ENCODE peak calls at places on chromosomes 16 and 17, in seven cellular contexts. P is psoas muscle, L is AG09309, V is B cell, G is uterus, W is left lung, F is neural crest cell. T is an unnamed sample.

GRCh38 chr16:56615353-56615752 is 7.0 kb downstream of the MT2A start:
- DNase-seq in P (no peak), V (no peak), G (no peak), F (no peak), L (no peak), W (no peak), T (no peak)

GRCh38 chr17:16961792-16962191 is 10.1 kb downstream of the TNFRSF13B start:
- DNase-seq in V (no peak), G (no peak), L (no peak), F (no peak), W (no peak), P (no peak), T (no peak)

GRCh38 chr17:39751016-39751543 is 13.3 kb downstream of the GRB7 start:
- DNase-seq in P (no peak), W (no peak), V (no peak), F (no peak), L (no peak), G (no peak), T (no peak)

GRCh38 chr16:88297178-88297720 is 85.5 kb upstream of the ZNF469 start:
- DNase-seq in F (no peak), P (no peak), L (no peak), V (no peak), G (no peak), W (no peak), T (no peak)

GRCh38 chr17:65742433-65743312 is 181.2 kb upstream of the AXIN2 start:
- DNase-seq in V (no peak), G (no peak), L (peak), W (no peak), F (no peak), P (no peak), T (no peak)

GRCh38 chr17:40309031-40309937 is at the start of gene RARA:
- DNase-seq in L (no peak), W (peak), V (peak), P (peak), F (peak), G (peak), T (no peak)

GRCh38 chr17:68184141-68184571 is 63.7 kb upstream of the AMZ2 start:
- DNase-seq in L (no peak), V (no peak), G (no peak), W (no peak), F (no peak), P (no peak), T (no peak)

GRCh38 chr16:85566502-85567100 is 46.5 kb upstream of the GSE1 start:
- DNase-seq in V (no peak), G (no peak), P (no peak), L (no peak), W (no peak), F (peak), T (no peak)

GRCh38 chr16:90044111-90044551 is 24.9 kb upstream of the DBNDD1 start:
- DNase-seq in P (no peak), F (no peak), V (no peak), L (no peak), G (no peak), W (peak), T (no peak)

DNA sequence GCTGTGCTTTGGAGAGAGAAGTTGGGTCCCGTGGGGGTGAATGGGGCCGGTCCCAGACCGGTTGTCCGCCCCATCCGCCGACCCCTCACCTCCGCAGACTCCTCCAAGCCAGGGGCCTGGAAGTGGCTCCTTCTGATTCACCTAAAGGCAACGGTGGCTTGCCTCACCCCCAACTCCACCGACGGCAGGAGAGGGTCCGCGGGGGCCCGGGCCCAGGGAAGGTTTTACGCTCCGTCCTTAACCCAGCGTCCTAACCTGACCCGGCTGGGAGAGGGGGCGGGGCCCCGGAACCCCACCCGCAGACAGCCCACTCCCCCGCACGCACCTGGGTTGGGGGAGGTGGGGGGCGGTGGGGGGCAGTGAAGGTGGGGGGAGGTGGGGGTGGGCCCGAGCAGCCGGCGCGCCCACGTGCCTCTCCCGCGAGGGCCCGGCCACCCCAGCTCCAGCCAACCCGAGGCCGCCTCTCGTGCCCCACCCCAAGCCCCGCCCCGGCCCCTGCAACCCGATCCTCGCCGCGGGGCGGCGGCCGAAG is 12.7 kb upstream of the CD300A start:
- DNase-seq in L (no peak), P (no peak), V (peak), G (no peak), F (no peak), W (no peak), T (peak)
- TF ChIP-seq CTCF in L (no peak), P (no peak), V (no peak), G (no peak), F (no peak), W (no peak), T (no peak)

GRCh38 chr16:50593410-50594139 is 45.4 kb downstream of the NKD1 start:
- DNase-seq in W (no peak), L (no peak), F (peak), V (no peak), P (no peak), G (no peak), T (no peak)
- TF ChIP-seq CTCF in W (no peak), L (peak), F (peak), V (no peak), P (no peak), G (peak), T (peak)

DNA sequence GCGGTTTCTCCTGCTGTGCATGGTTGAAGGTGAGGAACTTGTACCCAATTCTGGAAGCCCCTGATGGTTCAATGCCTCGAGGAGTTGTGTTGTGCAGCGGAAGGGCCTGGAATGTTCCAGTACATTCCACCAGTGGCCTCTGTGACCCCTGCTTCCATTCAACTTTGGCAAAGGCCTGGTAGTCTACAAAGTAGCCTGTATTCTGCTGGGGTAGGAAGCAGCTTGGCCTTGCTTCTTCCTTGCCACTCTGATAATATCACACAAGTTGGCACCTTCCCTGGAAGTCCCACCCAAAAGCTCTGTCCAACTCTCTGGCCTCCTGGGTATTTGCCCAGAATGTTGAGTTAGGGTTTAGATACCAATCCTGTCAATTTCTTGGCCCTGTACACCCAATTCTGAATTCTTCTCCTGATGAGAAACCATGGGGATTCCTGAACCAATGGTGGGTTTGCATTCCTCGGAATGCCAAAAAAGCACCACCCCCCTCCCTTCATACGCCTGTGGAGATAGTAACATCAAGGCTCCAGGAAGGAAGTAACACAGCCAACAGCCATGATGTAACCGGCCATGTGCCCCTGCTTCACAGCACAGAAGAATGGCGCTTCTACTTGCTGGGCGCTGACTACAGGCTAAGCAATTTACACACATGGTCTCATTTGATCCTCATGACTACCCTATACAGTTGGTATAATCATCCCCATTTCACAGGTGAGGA is 11.8 kb upstream of the FAM117A start:
- DNase-seq in V (no peak), W (no peak), P (no peak), F (no peak), L (no peak), G (peak), T (no peak)
- TF ChIP-seq CTCF in V (no peak), W (no peak), P (no peak), F (no peak), L (no peak), G (no peak), T (no peak)

GRCh38 chr17:74734256-74734655 is 2.8 kb upstream of the RAB37 start:
- DNase-seq in F (no peak), V (no peak), G (no peak), P (no peak), L (no peak), W (no peak), T (no peak)

GRCh38 chr17:74739227-74739831 is 2.3 kb downstream of the RAB37 start:
- DNase-seq in G (no peak), F (no peak), W (no peak), P (no peak), V (no peak), L (no peak), T (no peak)

GRCh38 chr17:74737299-74738050 is 419 bp downstream of the RAB37 start:
- DNase-seq in F (no peak), V (peak), P (no peak), L (no peak), G (no peak), W (no peak), T (no peak)

GRCh38 chr17:74738051-74738996 is 1.3 kb downstream of the RAB37 start:
- DNase-seq in L (no peak), W (no peak), G (no peak), P (no peak), V (peak), F (no peak), T (no peak)

DNA sequence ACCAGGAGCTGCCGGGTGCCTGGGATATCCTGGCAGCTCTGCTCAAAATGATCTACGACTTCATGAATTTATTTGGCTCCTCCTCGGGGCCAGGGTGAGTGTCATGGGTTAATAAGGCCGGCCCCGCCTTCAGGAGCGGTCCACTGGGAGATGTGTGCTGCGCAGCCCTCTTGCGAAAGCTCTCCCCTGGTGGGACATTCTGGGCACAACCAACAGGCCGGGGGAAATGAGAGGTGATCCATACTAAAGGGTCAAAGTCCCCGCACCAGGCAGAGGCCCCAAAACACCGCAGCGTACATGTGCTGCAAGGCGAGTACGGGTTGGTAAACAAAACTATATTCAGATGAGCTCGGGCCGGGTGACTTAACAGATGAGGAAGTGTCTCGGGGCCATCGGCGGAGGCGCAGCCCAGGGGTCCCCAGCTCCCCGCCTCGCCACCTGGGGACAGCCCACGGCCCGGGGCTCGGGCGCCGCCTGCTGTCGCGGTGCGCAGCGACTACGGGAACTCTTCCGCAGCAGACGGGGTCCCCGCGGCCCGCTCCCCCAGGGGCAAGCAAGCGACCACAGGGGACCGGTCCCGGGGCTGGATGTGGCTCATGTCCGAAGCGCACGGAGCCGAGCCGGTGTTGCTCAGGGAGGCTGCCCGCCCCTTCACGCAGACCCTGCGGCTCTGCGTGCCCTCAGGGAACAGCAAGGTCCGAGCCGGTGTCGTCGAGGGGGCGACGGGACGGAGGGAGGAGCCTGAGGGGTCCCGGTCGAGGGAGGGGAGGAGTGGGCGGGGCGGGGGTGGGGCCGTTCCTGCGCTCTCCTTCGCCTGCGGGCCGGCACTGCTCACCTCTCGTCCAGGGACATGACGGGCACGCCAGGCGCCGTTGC is at the start of gene RAB37:
- DNase-seq in V (peak), L (no peak), W (peak), P (peak), G (no peak), F (no peak), T (no peak)
- TF ChIP-seq CTCF in V (peak), L (peak), W (peak), P (peak), G (no peak), F (peak), T (peak)

DNA sequence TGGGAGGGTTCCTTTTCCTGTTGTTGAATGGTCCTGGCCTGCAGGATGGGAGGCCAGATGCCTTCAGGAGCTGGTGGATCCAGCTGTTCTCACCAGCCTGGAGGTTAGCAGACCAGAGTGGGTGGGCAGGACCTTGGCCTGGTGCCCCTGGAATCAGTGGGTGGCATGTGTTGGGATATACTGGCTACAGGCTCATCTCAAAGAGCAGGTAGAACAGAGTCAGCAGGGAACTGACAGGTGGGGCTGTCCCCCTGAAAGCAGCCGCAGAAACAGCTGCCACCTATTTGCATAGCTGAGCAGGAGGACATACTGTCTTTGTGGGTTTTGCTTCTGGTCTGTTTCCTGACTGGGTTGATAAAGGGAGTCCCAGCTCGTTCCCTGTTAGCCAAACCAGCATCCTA is 144.1 kb downstream of the RAB11FIP4 start:
- DNase-seq in P (no peak), F (no peak), W (no peak), V (peak), L (no peak), G (no peak), T (no peak)
- TF ChIP-seq CTCF in P (no peak), F (no peak), W (no peak), V (no peak), L (no peak), G (no peak), T (no peak)

GRCh38 chr17:50505731-50506130 is 2.5 kb upstream of the MYCBPAP start:
- DNase-seq in V (no peak), W (no peak), P (no peak), G (no peak), L (no peak), F (no peak), T (no peak)

GRCh38 chr17:50511058-50511457 is 2.8 kb downstream of the MYCBPAP start:
- DNase-seq in P (no peak), V (no peak), F (no peak), L (no peak), W (no peak), G (no peak), T (no peak)

GRCh38 chr17:50506298-50506697 is 1.9 kb upstream of the MYCBPAP start:
- DNase-seq in L (no peak), W (no peak), V (no peak), F (no peak), G (no peak), P (no peak), T (no peak)

GRCh38 chr17:50508573-50509460 is 578 bp downstream of the MYCBPAP start:
- DNase-seq in V (no peak), P (no peak), F (no peak), W (no peak), L (no peak), G (no peak), T (no peak)

DNA sequence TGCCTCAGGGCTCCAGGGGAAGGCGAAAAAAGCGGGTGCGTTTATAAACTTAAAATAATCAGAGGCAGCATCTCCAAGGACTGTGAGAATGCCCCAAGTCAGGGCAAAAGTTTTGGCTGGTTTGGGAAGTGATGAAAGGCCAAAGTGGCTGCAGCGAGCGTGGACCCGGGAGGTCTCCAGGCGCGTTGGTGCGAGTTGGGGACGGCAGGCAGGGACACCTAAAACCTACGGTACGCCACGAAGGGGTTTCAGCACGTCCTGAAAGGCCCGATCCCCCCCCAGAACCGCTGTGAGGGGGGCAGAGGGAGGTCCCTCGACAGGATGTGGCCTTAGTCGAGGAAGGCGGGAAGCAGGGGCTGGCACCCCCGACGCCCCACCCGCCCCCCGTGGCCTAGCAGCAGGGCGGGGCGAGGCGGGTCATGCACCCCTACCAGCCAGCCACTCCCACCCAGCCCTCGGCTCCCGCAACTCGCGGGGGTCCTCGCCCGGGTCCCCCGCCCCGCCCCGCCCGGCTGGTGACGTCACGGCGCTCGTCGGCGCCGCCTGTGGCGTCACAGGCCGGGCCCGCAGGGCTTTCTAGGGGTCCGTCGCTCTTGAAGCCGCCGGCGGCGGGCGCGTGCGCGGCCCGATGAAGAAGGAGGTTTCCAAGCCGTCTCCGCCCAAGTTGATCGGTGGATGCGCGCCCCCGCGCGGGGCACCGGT is at the start of gene MYCBPAP:
- DNase-seq in V (peak), F (peak), P (peak), G (peak), W (peak), L (no peak), T (no peak)
- TF ChIP-seq CTCF in V (no peak), F (no peak), P (peak), G (peak), W (no peak), L (no peak), T (no peak)

T was measured in D721Med.